ENCODE peak calls at places on chromosomes 12 and 14, in four cellular contexts. H is astrocyte, V is neural progenitor cell, U is gastrocnemius medialis. D is an unnamed sample. For H3K4me1, the result is how much of the 10 kb centered on the place peaks cover.

GRCh38 chr14:50001146-50001998 is 108.5 kb downstream of the ARF6 start:
- DNase-seq in H (peak), V (no peak), U (peak), D (peak)

GRCh38 chr14:32611752-32612151 is 282.7 kb downstream of the AKAP6 start:
- DNase-seq in H (peak), V (no peak), U (no peak), D (no peak)

GRCh38 chr14:68616255-68616902 is 176.5 kb downstream of the ZFP36L1 start:
- DNase-seq in H (no peak), V (no peak), U (no peak), D (no peak)

GRCh38 chr12:113647048-113647447 is 175.4 kb upstream of the LHX5 start:
- DNase-seq in H (no peak), V (peak), U (no peak), D (no peak)

GRCh38 chr14:23457587-23458445 is 11.7 kb upstream of the NGDN start:
- DNase-seq in H (no peak), V (no peak), U (no peak), D (no peak)

GRCh38 chr12:113912761-113913295 is 53.3 kb downstream of the RBM19 start:
- DNase-seq in H (peak), V (peak), U (no peak), D (peak)

GRCh38 chr14:30994681-30995620 is 30.5 kb upstream of the AP4S1 start:
- DNase-seq in H (peak), V (no peak), U (no peak), D (no peak)

GRCh38 chr12:61188801-61189595 is 1071.2 kb upstream of the USP15 start:
- DNase-seq in H (no peak), V (no peak), U (no peak), D (no peak)

GRCh38 chr14:23061995-23062394 is 4.7 kb upstream of the CDH24 start:
- DNase-seq in H (peak), V (no peak), U (no peak), D (peak)

GRCh38 chr14:47675489-47676300 is at the start of gene MDGA2:
- DNase-seq in H (peak), V (peak), U (no peak), D (no peak)

GRCh38 chr12:16012086-16012485 is 101.0 kb downstream of the DERA start:
- DNase-seq in H (peak), V (no peak), U (no peak), D (no peak)

GRCh38 chr14:64118892-64119291 is 175.3 kb downstream of the ESR2 start:
- DNase-seq in H (no peak), V (no peak), U (no peak), D (no peak)

GRCh38 chr12:66301944-66302826 is at the start of gene HELB:
- DNase-seq in H (peak), V (peak), U (peak), D (peak)

GRCh38 chr12:131357920-131358319 is 353.0 kb upstream of the SFSWAP start:
- DNase-seq in H (no peak), V (no peak), U (no peak), D (no peak)

GRCh38 chr14:55481769-55482168 is 41.4 kb upstream of the TBPL2 start:
- DNase-seq in H (no peak), V (no peak), U (no peak), D (no peak)
- TF ChIP-seq CTCF in H (no peak), V (no peak), U (no peak), D (no peak)

GRCh38 chr14:103315368-103315911 is 18.6 kb upstream of the EIF5 start:
- DNase-seq in H (peak), V (no peak), U (no peak), D (peak)
- H3K4me1 ChIP-seq in H (under half), V (under half), U (under half), D (under half)

DNA sequence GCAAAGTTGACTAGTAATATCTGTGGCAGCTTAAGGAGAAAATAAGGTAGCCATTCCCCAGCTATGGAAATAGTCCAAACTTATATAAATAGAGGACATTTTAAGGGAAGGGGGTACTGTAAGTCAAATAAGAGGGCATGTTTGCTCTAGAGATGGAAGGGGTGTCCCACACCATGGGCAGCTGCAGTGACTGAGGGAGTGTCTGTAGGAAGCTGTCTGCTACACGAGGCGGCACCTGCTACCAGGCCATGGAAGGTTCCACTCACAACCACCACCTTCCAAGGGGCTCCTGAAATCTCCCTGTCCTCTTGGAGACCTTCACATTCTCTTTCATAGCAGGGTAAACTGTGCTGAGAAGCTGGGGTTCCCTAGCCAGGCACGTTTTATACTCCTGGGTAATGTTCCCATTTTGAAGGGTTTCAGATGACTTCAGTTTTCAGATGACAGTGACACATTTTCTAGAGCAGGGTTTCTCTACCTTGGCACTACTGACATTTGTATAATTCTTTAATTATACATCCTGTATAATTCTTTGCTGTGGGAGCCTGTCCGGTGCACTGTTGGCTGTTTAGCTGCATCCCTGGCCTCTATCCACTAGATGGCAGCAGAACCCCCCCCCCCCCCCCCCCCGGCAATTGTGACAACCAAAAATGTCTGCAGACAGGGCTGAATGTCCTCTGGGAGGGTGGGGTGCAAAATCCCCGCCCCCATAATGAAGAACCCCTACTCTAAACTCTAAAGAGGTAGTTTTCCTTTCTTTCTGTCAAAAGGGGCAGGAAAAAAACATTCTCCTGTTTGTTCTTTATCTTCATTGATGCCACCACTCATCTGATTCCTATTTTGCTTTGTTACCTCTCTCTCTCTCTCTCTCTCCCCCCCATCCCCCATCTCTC is 11.6 kb upstream of the SMCO2 start:
- DNase-seq in H (no peak), V (peak), U (no peak), D (no peak)
- TF ChIP-seq CTCF in H (peak), V (peak), U (peak), D (no peak)

GRCh38 chr12:75969768-75970167 is 61.8 kb downstream of the PHLDA1 start:
- DNase-seq in H (no peak), V (peak), U (no peak), D (no peak)

GRCh38 chr12:75960954-75961661 is 70.5 kb downstream of the PHLDA1 start:
- DNase-seq in H (no peak), V (no peak), U (no peak), D (no peak)

GRCh38 chr12:75961878-75962277 is 69.7 kb downstream of the PHLDA1 start:
- DNase-seq in H (no peak), V (no peak), U (no peak), D (no peak)

GRCh38 chr12:75964150-75964549 is 67.4 kb downstream of the PHLDA1 start:
- DNase-seq in H (no peak), V (no peak), U (no peak), D (no peak)

DNA sequence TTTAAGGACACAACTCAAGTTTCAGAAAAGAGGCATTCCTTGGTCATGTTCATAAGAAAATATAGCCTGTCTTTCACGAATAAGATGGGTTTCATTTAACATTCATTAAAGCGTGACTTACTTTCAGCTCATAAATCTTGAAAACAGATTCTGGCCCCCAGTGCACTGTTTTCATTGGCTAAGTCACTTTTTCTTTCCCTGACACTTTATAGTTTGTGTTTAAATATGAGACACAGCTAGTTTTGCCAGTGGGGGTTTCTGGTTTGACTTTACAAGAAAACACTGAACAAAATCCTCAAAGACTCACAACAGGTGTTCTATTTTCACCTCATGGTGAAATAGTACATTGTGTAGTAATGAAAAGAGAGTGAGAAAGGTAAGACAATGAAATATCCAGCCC is 65.9 kb downstream of the PHLDA1 start:
- DNase-seq in H (no peak), V (no peak), U (no peak), D (no peak)
- H3K4me1 ChIP-seq in H (under half), V (under half), U (under half), D (under half)

DNA sequence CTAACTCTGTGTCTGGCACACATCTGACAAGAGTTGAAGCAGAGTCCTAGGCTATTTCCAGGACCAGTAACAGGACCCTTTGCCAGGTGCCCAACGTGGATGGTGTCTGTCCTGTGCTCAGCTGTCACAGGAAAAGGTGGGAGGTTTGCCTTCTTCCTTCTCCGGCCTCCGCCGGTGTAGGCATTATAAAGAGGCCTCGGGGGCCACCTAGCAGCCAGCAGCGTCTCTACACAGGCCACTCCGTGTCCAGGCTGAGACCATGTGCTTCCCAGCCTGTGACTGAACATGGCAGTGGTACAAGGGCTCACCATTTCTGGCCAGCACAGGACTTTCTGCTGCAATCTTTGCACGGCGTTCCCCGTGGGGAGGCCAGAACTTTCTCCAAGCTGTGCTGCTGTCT is 60.7 kb upstream of the GPATCH2L start:
- DNase-seq in H (no peak), V (peak), U (peak), D (no peak)
- TF ChIP-seq CTCF in H (no peak), V (peak), U (peak), D (no peak)

GRCh38 chr12:68630050-68630449 is 19.4 kb downstream of the RAP1B start:
- DNase-seq in H (no peak), V (no peak), U (no peak), D (no peak)

GRCh38 chr12:68632486-68632885 is 21.8 kb downstream of the RAP1B start:
- DNase-seq in H (no peak), V (no peak), U (no peak), D (no peak)

GRCh38 chr12:68628698-68629097 is 18.0 kb downstream of the RAP1B start:
- DNase-seq in H (no peak), V (no peak), U (no peak), D (no peak)

GRCh38 chr12:68630598-68630997 is 19.9 kb downstream of the RAP1B start:
- DNase-seq in H (no peak), V (no peak), U (no peak), D (no peak)

GRCh38 chr12:68631177-68631576 is 20.5 kb downstream of the RAP1B start:
- DNase-seq in H (peak), V (no peak), U (no peak), D (no peak)
- H3K4me1 ChIP-seq in H (under half), V (under half), U (half or more), D (under half)

GRCh38 chr12:117118838-117119591 is 19.8 kb upstream of the TESC start:
- DNase-seq in H (no peak), V (peak), U (no peak), D (no peak)
- TF ChIP-seq CTCF in H (no peak), V (peak), U (no peak), D (no peak)

DNA sequence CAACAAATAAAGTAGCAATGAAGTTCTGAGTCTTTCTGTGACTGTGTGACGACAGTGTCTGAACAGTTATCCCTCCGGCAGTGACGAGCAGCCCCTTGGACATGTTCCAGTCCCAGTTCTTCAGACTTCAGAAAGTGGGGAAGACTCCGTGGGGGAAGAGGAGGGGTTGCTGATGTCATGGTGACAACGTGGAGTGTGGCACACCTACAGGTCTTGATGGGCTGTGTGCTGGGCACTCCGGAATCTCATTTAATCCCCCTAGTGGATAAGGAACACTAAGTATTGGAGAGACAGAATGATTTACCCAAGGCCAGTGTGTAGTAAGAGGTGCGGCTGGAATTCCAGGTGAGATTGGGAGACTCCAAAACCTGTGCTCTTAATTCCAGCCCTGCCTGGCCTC is 280.2 kb downstream of the CACNA1C start:
- DNase-seq in H (peak), V (no peak), U (no peak), D (no peak)
- H3K4me1 ChIP-seq in H (under half), V (under half), U (under half), D (half or more)

DNA sequence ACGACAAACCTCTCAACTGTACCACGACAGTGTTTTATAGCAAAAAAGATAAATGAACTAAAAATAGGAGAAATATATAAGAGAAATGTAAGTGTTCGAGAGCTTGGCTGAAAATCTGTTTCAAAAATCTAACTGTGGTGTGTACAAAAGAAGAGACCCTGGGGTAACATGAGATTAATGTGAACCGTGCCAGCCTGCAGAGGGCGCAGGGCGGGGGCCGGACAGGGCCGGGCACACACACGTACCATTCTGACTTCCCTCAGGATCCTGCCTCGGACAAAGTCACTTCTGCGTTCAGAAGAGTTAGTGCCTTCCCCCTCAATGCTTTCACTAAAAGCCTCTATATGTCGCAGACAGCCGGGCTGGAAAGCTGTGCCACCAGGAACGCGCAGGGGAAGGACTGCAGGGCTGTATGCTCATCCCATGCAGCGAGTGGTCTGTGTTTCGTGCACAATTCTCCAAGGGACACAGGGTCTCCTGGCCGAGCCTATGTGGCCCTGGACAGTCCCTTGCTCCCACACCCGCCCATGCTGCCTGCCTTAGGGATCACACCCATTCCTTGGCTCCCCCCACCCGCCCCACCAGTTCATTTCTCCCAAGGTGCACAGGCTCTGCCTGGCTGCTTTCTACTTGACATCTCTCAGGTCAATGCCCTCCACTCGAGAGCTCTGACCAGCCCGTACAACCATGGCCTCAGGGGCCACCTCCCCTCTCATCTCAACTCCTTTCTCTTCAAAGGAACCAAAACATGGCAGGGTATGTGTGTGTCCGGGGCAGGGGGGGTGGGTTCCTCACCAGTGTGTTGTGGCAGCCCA is 8.5 kb downstream of the CDCA4 start:
- DNase-seq in H (no peak), V (no peak), U (no peak), D (no peak)
- TF ChIP-seq CTCF in H (peak), V (peak), U (no peak), D (peak)

DNA sequence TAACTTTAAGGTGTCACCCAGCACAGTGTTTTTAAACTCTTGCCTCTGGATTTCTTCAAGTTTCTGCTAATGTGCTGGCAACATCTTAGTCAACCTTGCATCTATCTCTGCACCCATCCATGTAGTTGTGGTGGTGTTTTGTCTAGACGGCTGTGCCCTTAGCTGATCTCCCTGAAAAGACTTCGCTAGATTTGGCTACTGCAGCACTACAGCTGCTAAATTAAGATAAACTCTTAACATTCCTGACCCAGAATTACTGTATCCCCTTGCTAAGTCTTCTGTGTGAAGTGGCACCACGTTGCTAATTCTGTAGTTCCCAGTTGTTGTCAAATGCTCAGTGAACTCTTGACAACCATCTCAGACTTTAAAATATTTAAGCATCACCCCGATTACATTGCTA is 66.8 kb downstream of the SRGAP1 start:
- DNase-seq in H (peak), V (no peak), U (no peak), D (no peak)
- H3K4me1 ChIP-seq in H (under half), V (under half), U (under half), D (under half)

D was measured in ascending aorta.